ENCODE peak calls at places on chromosomes 1 and 21, in eight cellular contexts. B, K, R, F, H, E, D and S are unnamed samples.

GRCh38 chr1:10451286-10451685 is 1.5 kb downstream of the CORT start:
- DNase-seq in B (no peak), K (no peak), R (no peak), F (no peak), H (no peak), E (no peak), D (no peak), S (no peak)

GRCh38 chr1:185170291-185170848 is 13.4 kb downstream of the SWT1 start:
- DNase-seq in B (peak; percentile 36), K (no peak), R (no peak), F (no peak), H (peak; percentile 54), E (no peak), D (peak; percentile 14), S (peak; percentile 79)

GRCh38 chr1:192260076-192260475 is 56.7 kb upstream of the RGS21 start:
- DNase-seq in B (no peak), K (no peak), R (no peak), F (no peak), H (no peak), E (no peak), D (no peak), S (no peak)

GRCh38 chr1:156657161-156657970 is 15.4 kb downstream of the BCAN start:
- DNase-seq in B (peak; percentile 80), K (peak; percentile 38), R (peak; percentile 65), F (peak; percentile 71), H (peak; percentile 28), E (peak; percentile 66), D (no peak), S (peak; percentile 93)

GRCh38 chr1:226637147-226637935 is 88.8 kb downstream of the STUM start:
- DNase-seq in B (no peak), K (no peak), R (no peak), F (no peak), H (no peak), E (no peak), D (no peak), S (no peak)

GRCh38 chr1:171188388-171189266 is 3.5 kb downstream of the FMO2 start:
- DNase-seq in B (peak; percentile 45), K (peak; percentile 21), R (peak; percentile 9), F (no peak), H (peak; percentile 21), E (peak; percentile 1), D (peak; percentile 9), S (peak; percentile 78)

GRCh38 chr1:24266398-24266941 is 52.7 kb upstream of the GRHL3 start:
- DNase-seq in B (peak; percentile 60), K (no peak), R (no peak), F (no peak), H (no peak), E (no peak), D (peak; percentile 65), S (no peak)

GRCh38 chr1:11736746-11737639 is 1.1 kb downstream of the AGTRAP start:
- DNase-seq in B (peak; percentile 16), K (peak; percentile 43), R (no peak), F (peak; percentile 38), H (no peak), E (peak; percentile 35), D (peak; percentile 26), S (peak; percentile 61)

GRCh38 chr1:18799454-18799853 is 60.0 kb downstream of the TAS1R2 start:
- DNase-seq in B (no peak), K (no peak), R (no peak), F (no peak), H (no peak), E (no peak), D (no peak), S (no peak)

GRCh38 chr1:76302711-76303347 is 228.3 kb downstream of the ST6GALNAC3 start:
- DNase-seq in B (no peak), K (no peak), R (no peak), F (no peak), H (peak; percentile 83), E (no peak), D (no peak), S (no peak)

GRCh38 chr1:11918779-11919519 is 7.3 kb downstream of the KIAA2013 start:
- DNase-seq in B (no peak), K (peak; percentile 74), R (no peak), F (no peak), H (no peak), E (no peak), D (peak; percentile 59), S (no peak)

GRCh38 chr1:220881918-220882891 is 3.0 kb downstream of the HLX start:
- DNase-seq in B (no peak), K (no peak), R (no peak), F (no peak), H (no peak), E (no peak), D (no peak), S (peak; percentile 70)

GRCh38 chr1:187481581-187482148 is 652.9 kb downstream of the PLA2G4A start:
- DNase-seq in B (no peak), K (no peak), R (no peak), F (no peak), H (no peak), E (no peak), D (no peak), S (no peak)

GRCh38 chr1:4621646-4622045 is 32.8 kb upstream of the AJAP1 start:
- DNase-seq in B (no peak), K (no peak), R (no peak), F (no peak), H (no peak), E (no peak), D (no peak), S (no peak)

GRCh38 chr1:198848649-198849048 is 209.8 kb downstream of the PTPRC start:
- DNase-seq in B (no peak), K (no peak), R (no peak), F (no peak), H (peak; percentile 11), E (no peak), D (no peak), S (no peak)

GRCh38 chr1:230145953-230146476 is 79.0 kb downstream of the GALNT2 start:
- DNase-seq in B (no peak), K (no peak), R (no peak), F (no peak), H (no peak), E (no peak), D (no peak), S (no peak)

GRCh38 chr1:202938287-202938925 is 11.4 kb upstream of the KLHL12 start:
- DNase-seq in B (no peak), K (no peak), R (no peak), F (no peak), H (no peak), E (no peak), D (no peak), S (no peak)

GRCh38 chr1:196650403-196650802 is 1.4 kb upstream of the CFH start:
- DNase-seq in B (no peak), K (no peak), R (no peak), F (no peak), H (no peak), E (no peak), D (no peak), S (no peak)

GRCh38 chr1:76055987-76056386 is 18.6 kb upstream of the ST6GALNAC3 start:
- DNase-seq in B (no peak), K (no peak), R (no peak), F (no peak), H (no peak), E (no peak), D (no peak), S (no peak)

GRCh38 chr21:44079846-44080245 is 27.4 kb upstream of the PWP2 start:
- DNase-seq in B (no peak), K (no peak), R (no peak), F (no peak), H (no peak), E (no peak), D (no peak), S (no peak)

GRCh38 chr1:200890818-200891773 is 3.6 kb upstream of the INAVA start:
- DNase-seq in B (peak; percentile 78), K (no peak), R (no peak), F (no peak), H (no peak), E (no peak), D (no peak), S (peak; percentile 72)

GRCh38 chr1:154975409-154976205 is 1.1 kb downstream of the CKS1B start:
- DNase-seq in B (no peak), K (no peak), R (peak; percentile 65), F (peak; percentile 53), H (no peak), E (peak; percentile 32), D (no peak), S (no peak)

GRCh38 chr1:109864063-109864822 is 46.4 kb upstream of the CSF1 start:
- DNase-seq in B (no peak), K (no peak), R (no peak), F (no peak), H (no peak), E (no peak), D (no peak), S (no peak)

GRCh38 chr1:226542623-226543103 is 5.9 kb upstream of the STUM start:
- DNase-seq in B (no peak), K (no peak), R (no peak), F (no peak), H (no peak), E (no peak), D (no peak), S (no peak)

GRCh38 chr1:156104065-156104810 is 10.3 kb upstream of the LMNA start:
- DNase-seq in B (peak; percentile 87), K (no peak), R (no peak), F (peak; percentile 35), H (peak; percentile 64), E (no peak), D (peak; percentile 83), S (peak; percentile 76)

GRCh38 chr1:226938903-226939438 is 1.1 kb upstream of the COQ8A start:
- DNase-seq in B (no peak), K (no peak), R (no peak), F (no peak), H (no peak), E (no peak), D (no peak), S (no peak)

GRCh38 chr1:206967096-206967851 is 3.0 kb downstream of the FCAMR start:
- DNase-seq in B (no peak), K (no peak), R (no peak), F (no peak), H (no peak), E (no peak), D (no peak), S (no peak)